ENCODE peak calls at places on chromosomes 13 and 19, in seven cellular contexts. X is HuH-7.5, P is fibroblast of mammary gland, E is IMR-90, D is GDM1, Z is NAMALWA, I is kidney tubule cell. L is an unnamed sample.

GRCh38 chr19:20162821-20163220 is 4.2 kb upstream of the ZNF486 start:
- DNase-seq in X (no peak), P (no peak), E (no peak), D (peak), Z (no peak), I (no peak), L (no peak)

GRCh38 chr19:58336216-58336615 is 9.4 kb downstream of the ZSCAN22 start:
- DNase-seq in X (no peak), P (no peak), E (no peak), D (no peak), Z (no peak), I (no peak), L (no peak)

GRCh38 chr13:30907167-30907761 is 1.2 kb downstream of the MEDAG start:
- DNase-seq in X (no peak), P (peak), E (peak), D (no peak), Z (no peak), I (no peak), L (no peak)

GRCh38 chr19:41641879-41642485 is 15.1 kb upstream of the CEACAM4 start:
- DNase-seq in X (peak), P (peak), E (peak), D (peak), Z (peak), I (peak), L (peak)

GRCh38 chr13:40193290-40194203 is 472.9 kb downstream of the FOXO1 start:
- DNase-seq in X (no peak), P (peak), E (no peak), D (no peak), Z (no peak), I (no peak), L (no peak)

GRCh38 chr13:98998831-98999634 is 21.2 kb upstream of the DOCK9 start:
- DNase-seq in X (no peak), P (peak), E (no peak), D (no peak), Z (peak), I (peak), L (no peak)

GRCh38 chr19:55688422-55689218 is 13.6 kb downstream of the EPN1 start:
- DNase-seq in X (no peak), P (no peak), E (no peak), D (no peak), Z (peak), I (peak), L (no peak)

GRCh38 chr19:9128171-9128570 is 1.4 kb upstream of the OR7G3 start:
- DNase-seq in X (no peak), P (no peak), E (peak), D (no peak), Z (no peak), I (peak), L (no peak)

GRCh38 chr19:46644720-46645119 is 8.7 kb upstream of the GNG8 start:
- DNase-seq in X (no peak), P (no peak), E (no peak), D (no peak), Z (no peak), I (no peak), L (no peak)

GRCh38 chr19:4096049-4096892 is 27.7 kb downstream of the MAP2K2 start:
- DNase-seq in X (no peak), P (no peak), E (no peak), D (no peak), Z (no peak), I (no peak), L (no peak)

GRCh38 chr19:40603071-40603718 is 2.0 kb downstream of the LTBP4 start:
- DNase-seq in X (no peak), P (no peak), E (peak), D (no peak), Z (no peak), I (peak), L (peak)

GRCh38 chr19:53374288-53374687 is 8.8 kb downstream of the ZNF525 start:
- DNase-seq in X (no peak), P (no peak), E (no peak), D (no peak), Z (no peak), I (no peak), L (no peak)

GRCh38 chr13:76019421-76020044 is 383.4 kb downstream of the LMO7 start:
- DNase-seq in X (no peak), P (peak), E (no peak), D (no peak), Z (peak), I (peak), L (peak)

GRCh38 chr19:27974082-27974513 is 1238.9 kb downstream of the UQCRFS1 start:
- DNase-seq in X (no peak), P (peak), E (no peak), D (no peak), Z (peak), I (peak), L (peak)